ENCODE peak calls at places on chromosomes 13 and 19, in seven cellular contexts. B is mesenchymal stem cell, C is H9, N is IMR-90, W is neuronal stem cell, G is trophoblast cell, R is mesendoderm. H is an unnamed sample.

GRCh38 chr19:1261512-1261862 is 7.6 kb upstream of the CIRBP start:
- DNase-seq in B (peak), C (no peak), N (no peak), W (no peak), G (no peak), R (peak), H (no peak)

GRCh38 chr13:36673352-36673751 is 468 bp upstream of the SERTM1 start:
- DNase-seq in B (no peak), C (no peak), N (no peak), W (no peak), G (no peak), R (no peak), H (peak)

GRCh38 chr19:16121967-16122366 is 10.3 kb downstream of the RAB8A start:
- DNase-seq in B (no peak), C (no peak), N (no peak), W (no peak), G (peak), R (no peak), H (no peak)

GRCh38 chr13:95677564-95678386 is 836 bp downstream of the DNAJC3 start:
- DNase-seq in B (peak), C (peak), N (peak), W (peak), G (no peak), R (peak), H (no peak)

GRCh38 chr13:98900442-98900841 is 77.4 kb downstream of the DOCK9 start:
- DNase-seq in B (peak), C (no peak), N (no peak), W (no peak), G (no peak), R (no peak), H (no peak)

GRCh38 chr19:56838930-56839664 is 1.4 kb downstream of the PEG3 start:
- DNase-seq in B (no peak), C (no peak), N (no peak), W (peak), G (peak), R (peak), H (no peak)

GRCh38 chr19:30780032-30780431 is 407.8 kb downstream of the ZNF536 start:
- DNase-seq in B (no peak), C (no peak), N (no peak), W (no peak), G (no peak), R (no peak), H (no peak)

GRCh38 chr19:19115954-19116353 is 22.3 kb downstream of the TMEM161A start:
- DNase-seq in B (no peak), C (peak), N (no peak), W (no peak), G (peak), R (peak), H (no peak)

GRCh38 chr19:15393963-15394362 is 14.4 kb upstream of the AKAP8 start:
- DNase-seq in B (no peak), C (no peak), N (peak), W (no peak), G (no peak), R (no peak), H (no peak)

GRCh38 chr13:108263961-108264360 is 5.6 kb upstream of the TNFSF13B start:
- DNase-seq in B (no peak), C (no peak), N (no peak), W (no peak), G (no peak), R (peak), H (no peak)

GRCh38 chr19:4896372-4896771 is 6.3 kb downstream of the ARRDC5 start:
- DNase-seq in B (peak), C (no peak), N (peak), W (no peak), G (no peak), R (no peak), H (no peak)

GRCh38 chr19:7718668-7719067 is 13.2 kb downstream of the CLEC4G start:
- DNase-seq in B (no peak), C (no peak), N (no peak), W (no peak), G (no peak), R (no peak), H (no peak)

GRCh38 chr19:48484247-48484893 is 15.2 kb downstream of the CYTH2 start:
- DNase-seq in B (no peak), C (no peak), N (no peak), W (no peak), G (no peak), R (no peak), H (no peak)

GRCh38 chr13:103812966-103813365 is 746.7 kb upstream of the SLC10A2 start:
- DNase-seq in B (no peak), C (no peak), N (no peak), W (no peak), G (no peak), R (no peak), H (no peak)

GRCh38 chr13:97719759-97720158 is 233.7 kb upstream of the IPO5 start:
- DNase-seq in B (peak), C (no peak), N (no peak), W (no peak), G (peak), R (no peak), H (no peak)

GRCh38 chr13:45682494-45683008 is 19.6 kb upstream of the CBY2 start:
- DNase-seq in B (no peak), C (no peak), N (no peak), W (no peak), G (no peak), R (no peak), H (no peak)

GRCh38 chr13:94667190-94667589 is 45.2 kb downstream of the SOX21 start:
- DNase-seq in B (no peak), C (no peak), N (no peak), W (no peak), G (no peak), R (no peak), H (no peak)

GRCh38 chr13:39684531-39685137 is 29.2 kb downstream of the COG6 start:
- DNase-seq in B (peak), C (no peak), N (peak), W (peak), G (peak), R (peak), H (no peak)

GRCh38 chr13:96533408-96533807 is 443.5 kb downstream of the HS6ST3 start:
- DNase-seq in B (no peak), C (no peak), N (no peak), W (no peak), G (no peak), R (no peak), H (no peak)

GRCh38 chr19:6533746-6534418 is 3.1 kb downstream of the TNFSF9 start:
- DNase-seq in B (no peak), C (peak), N (no peak), W (no peak), G (no peak), R (peak), H (no peak)

GRCh38 chr13:97659602-97660001 is 225.6 kb downstream of the RAP2A start:
- DNase-seq in B (peak), C (no peak), N (peak), W (peak), G (no peak), R (peak), H (no peak)

DNA sequence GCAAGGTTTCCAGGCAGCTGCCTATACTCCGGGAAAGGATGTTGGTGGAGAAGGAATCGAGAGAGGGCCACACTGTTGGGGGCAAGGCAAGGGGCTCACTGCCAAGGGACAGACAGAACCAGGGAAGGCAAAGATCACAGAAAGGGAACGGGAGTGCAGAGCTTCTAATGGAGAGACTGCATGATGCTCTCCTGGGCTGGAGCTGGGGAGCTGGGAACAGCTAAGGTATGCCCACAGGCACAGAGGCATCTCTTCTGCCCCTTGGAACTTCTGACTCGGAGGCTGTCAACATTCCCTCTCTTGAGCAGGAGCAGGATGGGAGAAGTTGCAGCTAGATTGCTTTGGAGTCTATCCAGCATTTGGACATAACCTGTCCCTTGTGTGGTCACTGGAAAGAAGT is 22.4 kb upstream of the FFAR2 start:
- DNase-seq in B (no peak), C (no peak), N (no peak), W (no peak), G (no peak), R (no peak), H (no peak)
- H3K4ac ChIP-seq in B (no peak), C (no peak), N (no peak), W (no peak), G (no peak), R (no peak), H (no peak)

DNA sequence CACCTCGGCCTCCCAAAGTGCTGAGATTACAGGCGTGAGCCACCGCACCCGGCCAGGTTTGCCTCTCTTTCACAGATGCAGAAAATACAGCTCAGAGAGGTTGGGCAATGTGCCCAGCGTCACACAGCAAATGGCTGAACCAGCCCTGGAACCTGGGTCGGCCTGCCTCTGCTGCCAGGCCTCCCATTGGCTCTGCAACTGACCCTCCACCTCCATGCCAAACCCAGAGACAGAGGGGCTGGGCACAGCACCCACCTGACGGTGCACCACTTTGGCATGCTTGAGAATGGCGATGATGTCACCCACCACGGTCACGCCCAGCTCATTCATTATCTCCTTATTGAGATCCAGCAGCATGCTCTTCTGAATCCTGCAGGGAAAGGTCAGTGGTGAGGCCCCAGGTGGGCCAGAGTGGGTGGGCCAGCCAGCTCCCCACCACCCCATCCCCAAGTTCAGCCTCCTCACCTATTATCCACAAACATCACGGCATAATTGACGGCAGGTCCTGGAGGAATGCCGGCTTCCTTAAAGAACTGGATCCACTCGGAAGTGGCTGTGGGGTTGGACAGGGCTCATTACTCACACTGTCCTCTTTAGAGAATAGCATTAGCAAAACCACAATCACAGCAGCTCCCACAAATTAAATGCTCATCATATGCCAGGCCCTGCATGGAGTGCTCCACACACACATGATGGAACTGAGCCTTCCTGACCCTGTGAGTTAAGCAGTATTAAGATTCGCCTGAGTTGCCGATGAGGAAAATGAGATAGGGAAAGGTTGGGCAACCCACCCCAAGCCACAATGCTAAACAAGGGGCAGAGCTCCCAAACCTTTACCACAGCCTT is 12.1 kb downstream of the C19orf47 start:
- DNase-seq in B (peak), C (no peak), N (no peak), W (no peak), G (no peak), R (no peak), H (no peak)
- H3K4ac ChIP-seq in B (no peak), C (no peak), N (no peak), W (peak), G (no peak), R (no peak), H (no peak)

DNA sequence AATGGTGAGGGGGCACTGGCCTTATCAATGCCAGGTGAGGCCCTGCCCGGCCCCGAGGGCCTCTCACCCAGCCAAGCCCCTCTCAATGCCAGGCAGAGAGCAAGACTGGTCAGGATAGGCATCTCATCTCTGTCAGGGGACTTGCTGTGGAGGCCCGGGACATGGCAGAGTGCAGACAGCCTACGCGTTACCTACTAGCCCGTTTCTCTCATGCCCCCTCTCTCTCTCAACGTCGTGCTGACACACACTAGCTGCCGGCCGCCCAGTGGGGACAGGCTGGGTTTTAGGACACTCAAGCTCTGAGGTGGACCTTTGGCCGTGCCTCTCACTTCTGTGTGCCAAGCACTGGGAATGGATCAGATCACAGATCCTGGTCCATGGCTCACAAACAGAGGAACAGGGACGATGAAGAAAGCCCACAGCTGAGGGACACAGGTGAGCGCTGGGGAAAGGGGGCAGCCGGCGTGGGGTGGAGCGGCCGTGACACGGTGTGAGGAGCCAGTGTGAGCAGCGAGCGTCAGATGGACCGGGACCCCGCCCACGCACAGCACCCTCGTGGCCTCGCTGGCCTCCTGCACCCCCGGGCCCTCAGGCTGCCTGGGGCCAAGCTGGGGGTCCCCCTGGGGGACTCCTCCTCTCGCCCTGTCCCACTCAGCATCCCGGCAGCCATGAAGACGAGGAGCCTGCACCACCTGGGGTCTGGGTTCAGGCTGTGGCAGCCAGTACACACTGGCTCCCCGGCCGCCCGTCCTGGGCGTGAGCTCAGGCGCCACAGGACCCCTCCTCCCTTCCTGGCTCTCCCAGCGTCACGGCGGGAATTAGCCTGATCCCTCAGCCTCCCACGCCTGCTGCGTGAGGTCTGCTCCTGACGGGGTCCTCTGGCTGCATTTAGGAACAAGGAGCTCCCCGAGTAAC is 76.9 kb upstream of the C13orf46 start:
- DNase-seq in B (no peak), C (no peak), N (no peak), W (no peak), G (no peak), R (no peak), H (no peak)
- H3K4ac ChIP-seq in B (no peak), C (no peak), N (no peak), W (no peak), G (no peak), R (no peak), H (no peak)

DNA sequence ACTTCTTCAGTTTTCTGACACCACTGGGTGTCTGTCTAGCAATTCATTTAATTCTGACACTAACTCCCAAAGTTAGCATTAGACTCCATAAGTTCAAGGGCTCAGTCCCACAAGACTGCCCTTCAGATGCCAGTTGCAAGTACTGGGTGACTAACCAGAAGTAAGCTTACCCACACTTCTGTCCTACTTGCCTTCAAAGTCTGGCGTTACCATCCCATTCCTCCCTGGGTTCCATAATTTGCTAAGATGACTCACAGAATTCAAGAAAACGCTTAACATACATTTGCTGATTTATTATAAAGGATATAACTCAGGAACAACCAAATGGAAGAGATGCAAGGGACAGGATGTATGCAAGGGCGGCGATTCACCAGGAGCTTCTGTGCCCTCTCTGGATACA is 45.5 kb upstream of the NPAS1 start:
- DNase-seq in B (peak), C (no peak), N (no peak), W (no peak), G (no peak), R (no peak), H (no peak)
- H3K4ac ChIP-seq in B (no peak), C (no peak), N (peak), W (no peak), G (peak), R (no peak), H (no peak)

GRCh38 chr13:33541962-33542308 is 256.4 kb upstream of the STARD13 start:
- DNase-seq in B (no peak), C (no peak), N (no peak), W (no peak), G (no peak), R (no peak), H (no peak)

GRCh38 chr13:33542309-33543088 is 256.9 kb upstream of the STARD13 start:
- DNase-seq in B (peak), C (peak), N (peak), W (peak), G (peak), R (peak), H (peak)

GRCh38 chr13:33543631-33544030 is 258.1 kb upstream of the STARD13 start:
- DNase-seq in B (no peak), C (no peak), N (no peak), W (no peak), G (no peak), R (peak), H (no peak)

GRCh38 chr13:33544308-33544707 is 258.8 kb upstream of the STARD13 start:
- DNase-seq in B (no peak), C (no peak), N (no peak), W (no peak), G (no peak), R (no peak), H (no peak)

DNA sequence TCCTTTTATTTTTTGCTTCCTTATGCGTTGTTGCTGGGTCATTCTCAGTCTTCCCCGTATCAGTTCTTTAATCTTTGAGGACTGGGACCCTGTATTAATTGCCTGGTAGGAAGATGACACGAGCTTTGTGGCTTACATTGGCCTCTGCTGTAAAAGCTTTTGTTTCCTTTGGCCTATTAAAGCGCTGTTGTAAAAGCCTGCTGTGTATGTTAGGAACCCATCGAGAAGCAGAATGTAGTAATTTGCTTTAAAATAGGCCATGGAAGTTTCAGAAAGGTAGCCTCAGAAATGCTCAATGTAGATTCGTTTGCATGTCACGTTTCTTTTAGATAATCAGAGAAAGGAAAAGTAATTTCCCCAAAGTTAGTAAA is 257.5 kb upstream of the STARD13 start:
- DNase-seq in B (no peak), C (no peak), N (no peak), W (no peak), G (no peak), R (no peak), H (no peak)
- H3K4ac ChIP-seq in B (peak), C (no peak), N (peak), W (no peak), G (no peak), R (peak), H (no peak)

GRCh38 chr13:62920181-62920580 is 1504.5 kb upstream of the PCDH20 start:
- DNase-seq in B (no peak), C (no peak), N (peak), W (no peak), G (no peak), R (no peak), H (no peak)
- H3K4ac ChIP-seq in B (no peak), C (no peak), N (no peak), W (no peak), G (no peak), R (no peak), H (no peak)

GRCh38 chr13:66558511-66558910 is 671.6 kb downstream of the PCDH9 start:
- DNase-seq in B (peak), C (no peak), N (peak), W (no peak), G (no peak), R (peak), H (no peak)
- H3K4ac ChIP-seq in B (no peak), C (no peak), N (peak), W (no peak), G (no peak), R (no peak), H (no peak)

GRCh38 chr19:53388904-53389303 is 6.0 kb upstream of the ZNF765 start:
- DNase-seq in B (no peak), C (no peak), N (peak), W (no peak), G (no peak), R (no peak), H (no peak)
- H3K4ac ChIP-seq in B (no peak), C (no peak), N (no peak), W (no peak), G (no peak), R (no peak), H (no peak)

DNA sequence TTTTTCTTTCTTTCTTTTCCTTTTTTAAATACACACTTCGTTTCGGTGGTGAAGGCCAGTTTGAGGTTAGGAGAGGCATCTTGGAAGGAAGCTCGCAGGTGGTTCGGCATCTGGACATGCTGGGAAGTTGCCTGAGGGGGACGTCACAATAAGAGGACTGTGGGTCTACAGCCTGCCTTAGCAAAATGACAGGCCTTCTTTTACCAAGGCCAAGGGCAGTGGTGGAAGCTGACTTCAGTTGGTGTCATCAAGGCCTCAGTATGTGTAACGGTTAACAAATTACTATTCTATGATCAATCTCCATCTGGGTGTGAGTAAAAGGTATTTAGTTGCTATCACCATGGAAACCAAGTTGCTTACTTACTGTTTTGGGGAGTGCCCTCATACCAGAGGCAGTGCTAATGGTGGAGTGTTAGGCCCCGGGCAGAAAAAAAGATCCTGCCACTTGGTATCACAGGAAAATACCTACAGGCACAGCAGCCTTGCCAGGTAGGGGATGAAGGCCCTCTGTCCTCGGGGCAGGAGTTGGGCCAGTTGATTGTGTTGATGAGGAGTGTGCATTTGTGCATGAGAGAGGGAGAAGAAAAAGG is 10.3 kb downstream of the ACTN4 start:
- DNase-seq in B (peak), C (no peak), N (peak), W (no peak), G (peak), R (peak), H (no peak)
- H3K4ac ChIP-seq in B (peak), C (no peak), N (peak), W (no peak), G (peak), R (no peak), H (no peak)